ENCODE peak calls at places on chromosomes 5 and 9, in six cellular contexts. One of them, this sample, is unnamed.

GRCh38 chr9:108486791-108487190 is 369.0 kb downstream of the ACTL7B start:
- DNase-seq in psoas muscle: no peak
- DNase-seq in AG04449: no peak
- DNase-seq in fibroblast of pulmonary artery: no peak
- DNase-seq in tibial artery: no peak
- DNase-seq in mammary epithelial cell: peak; percentile 81
- DNase-seq in this sample: no peak

GRCh38 chr5:135033026-135033861 is 784 bp downstream of the PITX1 start:
- DNase-seq in psoas muscle: peak; percentile 77
- DNase-seq in AG04449: no peak
- DNase-seq in fibroblast of pulmonary artery: peak; percentile 21
- DNase-seq in tibial artery: peak; percentile 79
- DNase-seq in mammary epithelial cell: peak; percentile 75
- DNase-seq in this sample: no peak

GRCh38 chr9:133130721-133131244 is 9.7 kb upstream of the RALGDS start:
- DNase-seq in psoas muscle: peak; percentile 56
- DNase-seq in AG04449: no peak
- DNase-seq in fibroblast of pulmonary artery: no peak
- DNase-seq in tibial artery: no peak
- DNase-seq in mammary epithelial cell: no peak
- DNase-seq in this sample: no peak

GRCh38 chr9:134034215-134035040 is 9.1 kb downstream of the BRD3OS start:
- DNase-seq in psoas muscle: no peak
- DNase-seq in AG04449: no peak
- DNase-seq in fibroblast of pulmonary artery: no peak
- DNase-seq in tibial artery: no peak
- DNase-seq in mammary epithelial cell: no peak
- DNase-seq in this sample: no peak

GRCh38 chr9:15403155-15403554 is 19.5 kb upstream of the SNAPC3 start:
- DNase-seq in psoas muscle: no peak
- DNase-seq in AG04449: no peak
- DNase-seq in fibroblast of pulmonary artery: no peak
- DNase-seq in tibial artery: no peak
- DNase-seq in mammary epithelial cell: no peak
- DNase-seq in this sample: no peak

GRCh38 chr9:88697764-88698436 is 162.9 kb downstream of the NXNL2 start:
- DNase-seq in psoas muscle: no peak
- DNase-seq in AG04449: no peak
- DNase-seq in fibroblast of pulmonary artery: peak; percentile 62
- DNase-seq in tibial artery: no peak
- DNase-seq in mammary epithelial cell: no peak
- DNase-seq in this sample: no peak

GRCh38 chr9:28853487-28853886 is 1280.2 kb upstream of the C9orf72 start:
- DNase-seq in psoas muscle: no peak
- DNase-seq in AG04449: no peak
- DNase-seq in fibroblast of pulmonary artery: no peak
- DNase-seq in tibial artery: no peak
- DNase-seq in mammary epithelial cell: no peak
- DNase-seq in this sample: no peak

GRCh38 chr9:13020141-13020540 is 245.3 kb downstream of the LURAP1L start:
- DNase-seq in psoas muscle: no peak
- DNase-seq in AG04449: no peak
- DNase-seq in fibroblast of pulmonary artery: peak; percentile 55
- DNase-seq in tibial artery: no peak
- DNase-seq in mammary epithelial cell: no peak
- DNase-seq in this sample: no peak

GRCh38 chr5:176185133-176185733 is 53.0 kb upstream of the SIMC1 start:
- DNase-seq in psoas muscle: no peak
- DNase-seq in AG04449: no peak
- DNase-seq in fibroblast of pulmonary artery: no peak
- DNase-seq in tibial artery: no peak
- DNase-seq in mammary epithelial cell: no peak
- DNase-seq in this sample: no peak

GRCh38 chr5:56616454-56617160 is 198.7 kb upstream of the MAP3K1 start:
- DNase-seq in psoas muscle: no peak
- DNase-seq in AG04449: no peak
- DNase-seq in fibroblast of pulmonary artery: no peak
- DNase-seq in tibial artery: no peak
- DNase-seq in mammary epithelial cell: no peak
- DNase-seq in this sample: no peak

GRCh38 chr5:126746290-126746689 is 30.6 kb upstream of the LMNB1 start:
- DNase-seq in psoas muscle: no peak
- DNase-seq in AG04449: no peak
- DNase-seq in fibroblast of pulmonary artery: no peak
- DNase-seq in tibial artery: no peak
- DNase-seq in mammary epithelial cell: no peak
- DNase-seq in this sample: no peak

GRCh38 chr5:163586431-163587033 is 81.1 kb downstream of the MAT2B start:
- DNase-seq in psoas muscle: no peak
- DNase-seq in AG04449: no peak
- DNase-seq in fibroblast of pulmonary artery: no peak
- DNase-seq in tibial artery: no peak
- DNase-seq in mammary epithelial cell: no peak
- DNase-seq in this sample: peak; percentile 77

GRCh38 chr5:144117412-144117811 is 53.0 kb downstream of the YIPF5 start:
- DNase-seq in psoas muscle: no peak
- DNase-seq in AG04449: no peak
- DNase-seq in fibroblast of pulmonary artery: peak; percentile 7
- DNase-seq in tibial artery: no peak
- DNase-seq in mammary epithelial cell: no peak
- DNase-seq in this sample: no peak

GRCh38 chr5:50300878-50301277 is 140.2 kb downstream of the EMB start:
- DNase-seq in psoas muscle: no peak
- DNase-seq in AG04449: no peak
- DNase-seq in fibroblast of pulmonary artery: no peak
- DNase-seq in tibial artery: no peak
- DNase-seq in mammary epithelial cell: peak; percentile 84
- DNase-seq in this sample: no peak

GRCh38 chr9:132408521-132408920 is 1.5 kb upstream of the CFAP77 start:
- DNase-seq in psoas muscle: no peak
- DNase-seq in AG04449: no peak
- DNase-seq in fibroblast of pulmonary artery: no peak
- DNase-seq in tibial artery: no peak
- DNase-seq in mammary epithelial cell: no peak
- DNase-seq in this sample: no peak

GRCh38 chr9:77063645-77064285 is 44.3 kb downstream of the FOXB2 start:
- DNase-seq in psoas muscle: no peak
- DNase-seq in AG04449: peak; percentile 19
- DNase-seq in fibroblast of pulmonary artery: peak; percentile 13
- DNase-seq in tibial artery: no peak
- DNase-seq in mammary epithelial cell: peak; percentile 82
- DNase-seq in this sample: peak; percentile 49

GRCh38 chr5:71924980-71925379 is 182.3 kb upstream of the MAP1B start:
- DNase-seq in psoas muscle: no peak
- DNase-seq in AG04449: no peak
- DNase-seq in fibroblast of pulmonary artery: peak; percentile 72
- DNase-seq in tibial artery: no peak
- DNase-seq in mammary epithelial cell: no peak
- DNase-seq in this sample: no peak

GRCh38 chr9:83020864-83021263 is 42.1 kb downstream of the RASEF start:
- DNase-seq in psoas muscle: no peak
- DNase-seq in AG04449: no peak
- DNase-seq in fibroblast of pulmonary artery: no peak
- DNase-seq in tibial artery: no peak
- DNase-seq in mammary epithelial cell: no peak
- DNase-seq in this sample: no peak

GRCh38 chr9:114231218-114232090 is 76.1 kb downstream of the COL27A1 start:
- DNase-seq in psoas muscle: no peak
- DNase-seq in AG04449: no peak
- DNase-seq in fibroblast of pulmonary artery: no peak
- DNase-seq in tibial artery: no peak
- DNase-seq in mammary epithelial cell: no peak
- DNase-seq in this sample: no peak

GRCh38 chr5:55903121-55903701 is 52.1 kb downstream of the IL31RA start:
- DNase-seq in psoas muscle: no peak
- DNase-seq in AG04449: no peak
- DNase-seq in fibroblast of pulmonary artery: peak; percentile 24
- DNase-seq in tibial artery: no peak
- DNase-seq in mammary epithelial cell: peak; percentile 29
- DNase-seq in this sample: no peak

GRCh38 chr5:125348221-125348692 is 601.8 kb upstream of the ZNF608 start:
- DNase-seq in psoas muscle: peak; percentile 57
- DNase-seq in AG04449: no peak
- DNase-seq in fibroblast of pulmonary artery: peak; percentile 72
- DNase-seq in tibial artery: no peak
- DNase-seq in mammary epithelial cell: no peak
- DNase-seq in this sample: peak; percentile 23

GRCh38 chr5:157159209-157159751 is 6.8 kb downstream of the GARIN3 start:
- DNase-seq in psoas muscle: no peak
- DNase-seq in AG04449: no peak
- DNase-seq in fibroblast of pulmonary artery: no peak
- DNase-seq in tibial artery: no peak
- DNase-seq in mammary epithelial cell: no peak
- DNase-seq in this sample: no peak

GRCh38 chr5:17069995-17070405 is 133.9 kb upstream of the MYO10 start:
- DNase-seq in psoas muscle: no peak
- DNase-seq in AG04449: no peak
- DNase-seq in fibroblast of pulmonary artery: peak; percentile 39
- DNase-seq in tibial artery: no peak
- DNase-seq in mammary epithelial cell: peak; percentile 50
- DNase-seq in this sample: no peak

GRCh38 chr5:153158608-153159007 is 331.9 kb upstream of the GRIA1 start:
- DNase-seq in psoas muscle: no peak
- DNase-seq in AG04449: no peak
- DNase-seq in fibroblast of pulmonary artery: no peak
- DNase-seq in tibial artery: no peak
- DNase-seq in mammary epithelial cell: peak; percentile 79
- DNase-seq in this sample: no peak

GRCh38 chr9:21616082-21616778 is 134.1 kb upstream of the IFNE start:
- DNase-seq in psoas muscle: no peak
- DNase-seq in AG04449: peak; percentile 95
- DNase-seq in fibroblast of pulmonary artery: peak; percentile 90
- DNase-seq in tibial artery: no peak
- DNase-seq in mammary epithelial cell: peak; percentile 94
- DNase-seq in this sample: peak; percentile 93

GRCh38 chr5:112419050-112419595 is at the start of gene EPB41L4A:
- DNase-seq in psoas muscle: no peak
- DNase-seq in AG04449: no peak
- DNase-seq in fibroblast of pulmonary artery: peak; percentile 13
- DNase-seq in tibial artery: peak; percentile 66
- DNase-seq in mammary epithelial cell: peak; percentile 46
- DNase-seq in this sample: no peak

DNA sequence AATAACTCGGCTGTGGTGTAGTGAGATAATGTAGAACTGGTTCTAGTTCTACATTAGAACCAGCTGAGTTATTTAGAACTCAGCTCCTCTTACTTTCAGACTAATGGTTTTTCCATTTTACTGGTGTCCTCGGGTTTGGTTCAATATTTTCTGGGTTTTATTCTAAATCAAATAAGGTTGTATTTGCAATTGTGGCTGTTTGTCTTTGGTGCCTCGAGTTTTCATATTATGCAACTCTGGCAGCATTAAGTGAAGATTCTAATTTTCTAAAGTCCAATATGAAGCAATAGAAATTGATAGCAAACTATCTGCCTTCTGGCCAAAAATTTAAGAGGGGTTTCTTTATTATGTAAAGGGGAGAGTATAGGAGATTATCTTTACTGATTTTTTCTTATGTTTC is 19.0 kb downstream of the C6 start:
- DNase-seq in psoas muscle: no peak
- DNase-seq in AG04449: no peak
- DNase-seq in fibroblast of pulmonary artery: no peak
- DNase-seq in tibial artery: no peak
- DNase-seq in mammary epithelial cell: no peak
- DNase-seq in this sample: no peak
- H3K4me3 ChIP-seq in psoas muscle: no peak overlapping the region
- H3K4me3 ChIP-seq in AG04449: no peak overlapping the region
- H3K4me3 ChIP-seq in fibroblast of pulmonary artery: no peak overlapping the region
- H3K4me3 ChIP-seq in tibial artery: no peak overlapping the region
- H3K4me3 ChIP-seq in mammary epithelial cell: no peak overlapping the region
- H3K4me3 ChIP-seq in this sample: no peak overlapping the region

GRCh38 chr5:25573691-25574090 is 928.9 kb upstream of the CDH10 start:
- DNase-seq in psoas muscle: no peak
- DNase-seq in AG04449: no peak
- DNase-seq in fibroblast of pulmonary artery: no peak
- DNase-seq in tibial artery: no peak
- DNase-seq in mammary epithelial cell: no peak
- DNase-seq in this sample: no peak

GRCh38 chr5:25568989-25569625 is 924.3 kb upstream of the CDH10 start:
- DNase-seq in psoas muscle: no peak
- DNase-seq in AG04449: no peak
- DNase-seq in fibroblast of pulmonary artery: no peak
- DNase-seq in tibial artery: no peak
- DNase-seq in mammary epithelial cell: no peak
- DNase-seq in this sample: no peak

GRCh38 chr5:25567881-25568280 is 923.1 kb upstream of the CDH10 start:
- DNase-seq in psoas muscle: no peak
- DNase-seq in AG04449: no peak
- DNase-seq in fibroblast of pulmonary artery: no peak
- DNase-seq in tibial artery: no peak
- DNase-seq in mammary epithelial cell: no peak
- DNase-seq in this sample: no peak

GRCh38 chr5:25570067-25570583 is 925.3 kb upstream of the CDH10 start:
- DNase-seq in psoas muscle: no peak
- DNase-seq in AG04449: no peak
- DNase-seq in fibroblast of pulmonary artery: no peak
- DNase-seq in tibial artery: no peak
- DNase-seq in mammary epithelial cell: no peak
- DNase-seq in this sample: no peak

GRCh38 chr5:25568294-25568693 is 923.5 kb upstream of the CDH10 start:
- DNase-seq in psoas muscle: no peak
- DNase-seq in AG04449: no peak
- DNase-seq in fibroblast of pulmonary artery: no peak
- DNase-seq in tibial artery: no peak
- DNase-seq in mammary epithelial cell: no peak
- DNase-seq in this sample: no peak
- TF ChIP-seq CTCF in psoas muscle: no peak
- TF ChIP-seq CTCF in AG04449: no peak
- TF ChIP-seq CTCF in fibroblast of pulmonary artery: no peak
- TF ChIP-seq CTCF in tibial artery: no peak
- TF ChIP-seq CTCF in mammary epithelial cell: no peak
- TF ChIP-seq CTCF in this sample: no peak

GRCh38 chr5:76196457-76196856 is 113.3 kb downstream of the SV2C start:
- DNase-seq in psoas muscle: no peak
- DNase-seq in AG04449: no peak
- DNase-seq in fibroblast of pulmonary artery: no peak
- DNase-seq in tibial artery: no peak
- DNase-seq in mammary epithelial cell: no peak
- DNase-seq in this sample: no peak
- H3K4me3 ChIP-seq in psoas muscle: no peak overlapping the region
- H3K4me3 ChIP-seq in AG04449: no peak overlapping the region
- H3K4me3 ChIP-seq in fibroblast of pulmonary artery: no peak overlapping the region
- H3K4me3 ChIP-seq in tibial artery: no peak overlapping the region
- H3K4me3 ChIP-seq in mammary epithelial cell: no peak overlapping the region
- H3K4me3 ChIP-seq in this sample: no peak overlapping the region

GRCh38 chr5:94480511-94480910 is 137.9 kb downstream of the KIAA0825 start:
- DNase-seq in psoas muscle: no peak
- DNase-seq in AG04449: no peak
- DNase-seq in fibroblast of pulmonary artery: no peak
- DNase-seq in tibial artery: no peak
- DNase-seq in mammary epithelial cell: no peak
- DNase-seq in this sample: no peak
- TF ChIP-seq CTCF in psoas muscle: no peak
- TF ChIP-seq CTCF in AG04449: no peak
- TF ChIP-seq CTCF in fibroblast of pulmonary artery: no peak
- TF ChIP-seq CTCF in tibial artery: no peak
- TF ChIP-seq CTCF in mammary epithelial cell: no peak
- TF ChIP-seq CTCF in this sample: no peak

GRCh38 chr9:123048748-123049147 is 15.3 kb downstream of the GPR21 start:
- DNase-seq in psoas muscle: no peak
- DNase-seq in AG04449: peak; percentile 54
- DNase-seq in fibroblast of pulmonary artery: peak; percentile 71
- DNase-seq in tibial artery: no peak
- DNase-seq in mammary epithelial cell: no peak
- DNase-seq in this sample: no peak
- H3K4me3 ChIP-seq in psoas muscle: no peak overlapping the region
- H3K4me3 ChIP-seq in AG04449: no peak overlapping the region
- H3K4me3 ChIP-seq in fibroblast of pulmonary artery: no peak overlapping the region
- H3K4me3 ChIP-seq in tibial artery: no peak overlapping the region
- H3K4me3 ChIP-seq in mammary epithelial cell: no peak overlapping the region
- H3K4me3 ChIP-seq in this sample: no peak overlapping the region